ENCODE peak calls at places on chromosomes 6 and 20, in six cellular contexts. V, D, A, G, Y and I are unnamed samples.

GRCh38 chr6:121549741-121550140 is 114.3 kb downstream of the GJA1 start:
- DNase-seq in V (peak; percentile 93), D (no peak), A (no peak), G (no peak), Y (no peak), I (no peak)

GRCh38 chr20:24694157-24694726 is 224.8 kb downstream of the SYNDIG1 start:
- DNase-seq in V (no peak), D (no peak), A (no peak), G (no peak), Y (no peak), I (no peak)

GRCh38 chr6:41675992-41676391 is 37.7 kb downstream of the MDFI start:
- DNase-seq in V (no peak), D (no peak), A (no peak), G (no peak), Y (no peak), I (no peak)

GRCh38 chr20:45788351-45788750 is 3.3 kb downstream of the WFDC3 start:
- DNase-seq in V (no peak), D (no peak), A (no peak), G (no peak), Y (no peak), I (no peak)

GRCh38 chr6:156102129-156102528 is 646.5 kb upstream of the NOX3 start:
- DNase-seq in V (peak; percentile 7), D (no peak), A (no peak), G (no peak), Y (peak; percentile 44), I (no peak)

GRCh38 chr6:39029156-39030011 is 19.2 kb upstream of the GLP1R start:
- DNase-seq in V (peak; percentile 29), D (peak; percentile 73), A (no peak), G (peak; percentile 59), Y (peak; percentile 82), I (peak; percentile 76)

GRCh38 chr6:11065436-11066202 is 21.5 kb upstream of the ELOVL2 start:
- DNase-seq in V (no peak), D (no peak), A (no peak), G (no peak), Y (no peak), I (no peak)

GRCh38 chr6:26267083-26267589 is 97.9 kb upstream of the BTN3A2 start:
- DNase-seq in V (no peak), D (no peak), A (no peak), G (no peak), Y (no peak), I (no peak)

GRCh38 chr6:35363293-35363750 is 21.0 kb downstream of the PPARD start:
- DNase-seq in V (no peak), D (peak; percentile 57), A (no peak), G (peak; percentile 57), Y (peak; percentile 61), I (no peak)

GRCh38 chr6:74764486-74764885 is 441.4 kb downstream of the COL12A1 start:
- DNase-seq in V (no peak), D (no peak), A (no peak), G (no peak), Y (no peak), I (no peak)

GRCh38 chr20:52972190-52972937 is at the start of gene TSHZ2:
- DNase-seq in V (no peak), D (peak; percentile 65), A (no peak), G (peak; percentile 74), Y (peak; percentile 64), I (no peak)

GRCh38 chr20:17910828-17911294 is 57.7 kb downstream of the SNX5 start:
- DNase-seq in V (peak; percentile 51), D (no peak), A (no peak), G (no peak), Y (no peak), I (no peak)

GRCh38 chr20:1291191-1291741 is 25.2 kb downstream of the SNPH start:
- DNase-seq in V (peak; percentile 10), D (no peak), A (no peak), G (no peak), Y (no peak), I (no peak)

GRCh38 chr20:31860431-31861345 is 9.6 kb downstream of the DUSP15 start:
- DNase-seq in V (peak; percentile 47), D (peak; percentile 82), A (no peak), G (peak; percentile 58), Y (no peak), I (peak; percentile 54)

GRCh38 chr6:100453701-100454521 is 10.8 kb downstream of the SIM1 start:
- DNase-seq in V (peak; percentile 94), D (peak; percentile 84), A (no peak), G (peak; percentile 71), Y (no peak), I (peak; percentile 21)

GRCh38 chr6:108594640-108595039 is 33.9 kb downstream of the FOXO3 start:
- DNase-seq in V (no peak), D (no peak), A (no peak), G (no peak), Y (no peak), I (no peak)

GRCh38 chr6:41122373-41122772 is 31.8 kb downstream of the TREML1 start:
- DNase-seq in V (peak; percentile 21), D (no peak), A (no peak), G (no peak), Y (no peak), I (no peak)

GRCh38 chr6:168163096-168163731 is 84.2 kb upstream of the FRMD1 start:
- DNase-seq in V (no peak), D (no peak), A (no peak), G (no peak), Y (no peak), I (no peak)

GRCh38 chr6:46051962-46052361 is 36.3 kb upstream of the CLIC5 start:
- DNase-seq in V (no peak), D (no peak), A (no peak), G (no peak), Y (no peak), I (no peak)

GRCh38 chr6:144150673-144151009 is 324 bp downstream of the STX11 start:
- DNase-seq in V (peak; percentile 46), D (no peak), A (no peak), G (no peak), Y (peak; percentile 70), I (peak; percentile 24)

GRCh38 chr6:153956807-153957206 is 82.2 kb upstream of the OPRM1 start:
- DNase-seq in V (no peak), D (no peak), A (no peak), G (no peak), Y (no peak), I (no peak)

GRCh38 chr20:48523191-48523757 is 304.5 kb downstream of the PREX1 start:
- DNase-seq in V (peak; percentile 57), D (peak; percentile 71), A (no peak), G (peak; percentile 76), Y (peak; percentile 62), I (peak; percentile 70)

GRCh38 chr6:43376551-43376981 is 7.1 kb upstream of the ZNF318 start:
- DNase-seq in V (peak; percentile 53), D (no peak), A (no peak), G (no peak), Y (no peak), I (no peak)

GRCh38 chr6:21885532-21886089 is 292.1 kb downstream of the SOX4 start:
- DNase-seq in V (peak; percentile 91), D (peak; percentile 78), A (peak; percentile 74), G (peak; percentile 59), Y (no peak), I (no peak)

GRCh38 chr20:54608978-54609377 is 133.6 kb downstream of the DOK5 start:
- DNase-seq in V (no peak), D (no peak), A (no peak), G (no peak), Y (no peak), I (no peak)

GRCh38 chr6:44642870-44643522 is 255.5 kb downstream of the CDC5L start:
- DNase-seq in V (no peak), D (no peak), A (no peak), G (no peak), Y (no peak), I (no peak)

GRCh38 chr6:13472099-13472498 is 15.3 kb downstream of the GFOD1 start:
- DNase-seq in V (peak; percentile 8), D (no peak), A (no peak), G (no peak), Y (no peak), I (no peak)

GRCh38 chr20:58698741-58699141 is 6.1 kb downstream of the NPEPL1 start:
- DNase-seq in V (no peak), D (no peak), A (no peak), G (no peak), Y (no peak), I (no peak)

GRCh38 chr6:152701081-152701862 is 3.6 kb downstream of the MYCT1 start:
- DNase-seq in V (no peak), D (no peak), A (no peak), G (no peak), Y (no peak), I (no peak)

GRCh38 chr20:35088231-35088794 is 4.3 kb downstream of the TRPC4AP start:
- DNase-seq in V (no peak), D (no peak), A (no peak), G (no peak), Y (no peak), I (no peak)

GRCh38 chr20:58325914-58326313 is 16.4 kb downstream of the RAB22A start:
- DNase-seq in V (no peak), D (no peak), A (no peak), G (no peak), Y (no peak), I (no peak)

GRCh38 chr20:41524980-41525613 is 93.1 kb downstream of the CHD6 start:
- DNase-seq in V (peak; percentile 61), D (no peak), A (no peak), G (no peak), Y (no peak), I (no peak)

GRCh38 chr6:15207923-15208322 is 37.9 kb upstream of the JARID2 start:
- DNase-seq in V (peak; percentile 30), D (no peak), A (no peak), G (no peak), Y (no peak), I (no peak)